ENCODE peak calls at places on chromosomes 12 and 14, in eight cellular contexts. M, B, F, K, N, E, Y and L are unnamed samples.

GRCh38 chr14:49972840-49973239 is 80.0 kb downstream of the ARF6 start:
- DNase-seq in M (peak; percentile 54), B (peak; percentile 62), F (peak; percentile 50), K (peak; percentile 54), N (peak; percentile 56), E (peak; percentile 94), Y (peak; percentile 54), L (peak; percentile 38)

GRCh38 chr12:132429122-132429931 is 60.6 kb upstream of the FBRSL1 start:
- DNase-seq in M (no peak), B (no peak), F (no peak), K (no peak), N (no peak), E (no peak), Y (no peak), L (no peak)

GRCh38 chr12:89949457-89950195 is 241.0 kb upstream of the ATP2B1 start:
- DNase-seq in M (peak; percentile 56), B (no peak), F (no peak), K (peak; percentile 55), N (peak; percentile 41), E (peak; percentile 83), Y (no peak), L (peak; percentile 30)

GRCh38 chr12:16607895-16608294 is 1.9 kb upstream of the LMO3 start:
- DNase-seq in M (no peak), B (no peak), F (no peak), K (peak; percentile 35), N (no peak), E (no peak), Y (no peak), L (no peak)

GRCh38 chr14:71472281-71472960 is 459.8 kb upstream of the RGS6 start:
- DNase-seq in M (no peak), B (no peak), F (no peak), K (no peak), N (no peak), E (peak; percentile 55), Y (no peak), L (no peak)

GRCh38 chr12:16389594-16389993 is 42.1 kb downstream of the MGST1 start:
- DNase-seq in M (no peak), B (no peak), F (no peak), K (peak; percentile 19), N (no peak), E (peak; percentile 90), Y (no peak), L (no peak)

GRCh38 chr12:85016423-85016822 is 19.7 kb downstream of the TSPAN19 start:
- DNase-seq in M (no peak), B (no peak), F (no peak), K (no peak), N (no peak), E (peak; percentile 78), Y (no peak), L (no peak)

GRCh38 chr14:60508707-60509437 is at the start of gene SIX6:
- DNase-seq in M (no peak), B (no peak), F (no peak), K (no peak), N (no peak), E (peak; percentile 78), Y (no peak), L (no peak)

GRCh38 chr14:100904307-100905019 is 941 bp upstream of the RTL1 start:
- DNase-seq in M (no peak), B (no peak), F (peak; percentile 35), K (no peak), N (no peak), E (peak; percentile 27), Y (peak; percentile 16), L (no peak)

GRCh38 chr12:64825143-64826011 is 930 bp downstream of the TBC1D30 start:
- DNase-seq in M (no peak), B (no peak), F (no peak), K (no peak), N (no peak), E (no peak), Y (no peak), L (no peak)

GRCh38 chr14:64208981-64209380 is 85.2 kb downstream of the ESR2 start:
- DNase-seq in M (no peak), B (no peak), F (no peak), K (no peak), N (no peak), E (no peak), Y (no peak), L (no peak)

GRCh38 chr12:80617733-80618132 is 89.7 kb upstream of the MYF6 start:
- DNase-seq in M (no peak), B (no peak), F (no peak), K (no peak), N (no peak), E (no peak), Y (no peak), L (no peak)

GRCh38 chr14:76456891-76457586 is 81.1 kb downstream of the ESRRB start:
- DNase-seq in M (no peak), B (no peak), F (no peak), K (no peak), N (no peak), E (no peak), Y (no peak), L (no peak)

GRCh38 chr14:68549966-68550705 is 242.7 kb downstream of the ZFP36L1 start:
- DNase-seq in M (no peak), B (no peak), F (no peak), K (peak; percentile 29), N (no peak), E (no peak), Y (no peak), L (no peak)
- H3K4me1 ChIP-seq in M (peaks cover 7% of the 10 kb centered on the region), B (no peaks in the 10 kb centered on the region), F (peaks cover 6% of the 10 kb centered on the region), K (peaks cover 34% of the 10 kb centered on the region), N (peaks cover 80% of the 10 kb centered on the region), E (peaks cover 37% of the 10 kb centered on the region), Y (peaks cover 43% of the 10 kb centered on the region), L (peaks cover 94% of the 10 kb centered on the region)

GRCh38 chr12:56222531-56222895 is 791 bp upstream of the RNF41 start:
- DNase-seq in M (no peak), B (no peak), F (no peak), K (no peak), N (no peak), E (no peak), Y (no peak), L (no peak)
- TF ChIP-seq CTCF in M (no peak), B (no peak), F (no peak), K (no peak), N (no peak), E (no peak), Y (no peak), L (no peak)

DNA sequence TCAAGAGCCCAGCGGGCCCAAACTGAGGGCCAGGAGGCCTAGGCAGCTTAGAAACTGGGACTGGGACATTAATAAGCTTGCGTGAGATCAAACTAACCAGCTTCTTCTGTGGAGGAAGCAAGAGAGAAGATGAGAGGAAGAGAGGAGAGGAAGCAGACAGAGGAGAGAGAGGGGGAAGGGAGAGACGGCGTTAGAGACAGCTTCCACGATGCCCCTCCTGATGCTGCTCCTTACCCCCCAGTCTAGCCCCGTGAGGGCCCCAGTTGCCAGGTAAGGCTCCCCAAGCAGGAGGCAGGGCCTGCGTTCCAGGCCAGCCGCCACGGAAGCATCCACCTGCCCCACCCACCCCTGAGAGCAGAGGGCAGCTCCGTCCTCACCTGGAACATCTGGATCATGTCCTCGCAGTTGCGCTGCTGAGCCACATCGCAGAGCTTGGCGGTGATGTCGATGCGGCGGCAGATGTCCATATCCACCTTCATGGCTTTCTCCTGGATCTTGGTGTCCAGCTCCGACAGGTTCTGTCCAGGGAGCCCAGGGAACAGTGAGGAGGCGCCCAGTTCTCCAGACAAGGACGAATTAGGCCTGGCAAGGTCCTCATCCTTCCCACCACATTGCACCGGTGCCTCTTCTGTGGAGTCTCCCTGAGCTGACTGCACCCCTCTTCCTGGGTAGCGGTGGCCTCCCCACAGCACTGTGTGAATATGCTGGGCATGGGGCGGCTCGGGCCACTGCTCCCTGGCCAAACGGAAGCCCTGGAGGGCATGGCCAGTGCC is 6.3 kb downstream of the IFFO1 start:
- DNase-seq in M (peak; percentile 17), B (peak; percentile 51), F (no peak), K (no peak), N (no peak), E (no peak), Y (no peak), L (no peak)
- H3K4me1 ChIP-seq in M (peaks cover 17% of the 10 kb centered on the region), B (peaks cover 11% of the 10 kb centered on the region), F (peaks cover 20% of the 10 kb centered on the region), K (peaks cover 54% of the 10 kb centered on the region), N (peaks cover 60% of the 10 kb centered on the region), E (peaks cover 50% of the 10 kb centered on the region), Y (peaks cover 25% of the 10 kb centered on the region), L (peaks cover 55% of the 10 kb centered on the region)

GRCh38 chr12:65911321-65911720 is 87.0 kb downstream of the HMGA2 start:
- DNase-seq in M (no peak), B (peak; percentile 48), F (no peak), K (no peak), N (peak; percentile 26), E (peak; percentile 34), Y (no peak), L (peak; percentile 41)

GRCh38 chr12:65918057-65918456 is 93.8 kb downstream of the HMGA2 start:
- DNase-seq in M (no peak), B (no peak), F (no peak), K (no peak), N (no peak), E (no peak), Y (no peak), L (no peak)

GRCh38 chr12:65922077-65922476 is 97.8 kb downstream of the HMGA2 start:
- DNase-seq in M (no peak), B (no peak), F (no peak), K (no peak), N (no peak), E (no peak), Y (no peak), L (no peak)

GRCh38 chr12:65916991-65917676 is 92.9 kb downstream of the HMGA2 start:
- DNase-seq in M (no peak), B (no peak), F (no peak), K (no peak), N (no peak), E (no peak), Y (no peak), L (no peak)
- TF ChIP-seq CTCF in M (no peak), B (no peak), F (no peak), K (no peak), N (no peak), E (no peak), Y (no peak), L (no peak)